ENCODE peak calls at places on chromosomes 4 and X, in six cellular contexts. L, C, M, Y, S and Q are unnamed samples.

GRCh38 chrX:77009691-77010090 is 437.5 kb upstream of the FGF16 start:
- DNase-seq in S (no peak), L (no peak), Y (no peak), M (no peak), C (no peak), Q (no peak)

GRCh38 chr4:14225683-14226207 is 598.2 kb upstream of the BOD1L1 start:
- DNase-seq in L (no peak), M (no peak), S (no peak), Y (no peak), C (no peak), Q (no peak)

GRCh38 chr4:85423414-85423813 is 51.5 kb upstream of the ARHGAP24 start:
- DNase-seq in Y (no peak), S (no peak), M (no peak), C (no peak), L (no peak), Q (no peak)

GRCh38 chrX:23118163-23118562 is 118.4 kb downstream of the DDX53 start:
- DNase-seq in Y (no peak), L (no peak), C (no peak), S (no peak), M (no peak), Q (no peak)

GRCh38 chrX:15242899-15243555 is 26.9 kb downstream of the ASB9 start:
- DNase-seq in L (no peak), Y (peak), M (peak), C (peak), S (no peak), Q (peak)

GRCh38 chrX:128365523-128365922 is 313.3 kb upstream of the ACTRT1 start:
- DNase-seq in S (no peak), L (no peak), M (no peak), Y (no peak), C (no peak), Q (no peak)

GRCh38 chr4:152992027-152992426 is 55.9 kb downstream of the FHDC1 start:
- DNase-seq in Y (no peak), M (no peak), S (no peak), L (no peak), C (no peak), Q (no peak)

GRCh38 chrX:137565921-137566745 is at the start of gene ZIC3:
- DNase-seq in Y (peak), C (no peak), L (peak), S (no peak), M (no peak), Q (peak)

GRCh38 chr4:158649111-158649680 is 22.5 kb downstream of the C4orf46 start:
- DNase-seq in L (no peak), M (no peak), Y (no peak), C (no peak), S (no peak), Q (no peak)

GRCh38 chr4:187077749-187078148 is 354.1 kb upstream of the FAT1 start:
- DNase-seq in S (no peak), C (no peak), Y (no peak), L (no peak), M (no peak), Q (no peak)

GRCh38 chrX:137988470-137988869 is 422.5 kb downstream of the ZIC3 start:
- DNase-seq in S (no peak), L (no peak), Y (no peak), C (no peak), M (no peak), Q (no peak)

GRCh38 chr4:70915048-70915815 is 13.1 kb downstream of the MOB1B start:
- DNase-seq in Y (no peak), L (no peak), C (no peak), S (no peak), M (no peak), Q (no peak)

GRCh38 chr4:53633608-53634007 is 42.3 kb upstream of the LNX1 start:
- DNase-seq in S (peak), Y (no peak), L (no peak), C (no peak), M (no peak), Q (no peak)

GRCh38 chr4:113837397-113837796 is 75.9 kb upstream of the CAMK2D start:
- DNase-seq in M (no peak), Y (no peak), L (no peak), S (no peak), C (peak), Q (no peak)

GRCh38 chr4:177380730-177381287 is 61.4 kb downstream of the AGA start:
- DNase-seq in L (peak), S (no peak), C (peak), Y (no peak), M (no peak), Q (no peak)

GRCh38 chr4:205097-205756 is 80.9 kb downstream of the ZNF718 start:
- DNase-seq in Y (no peak), L (no peak), C (no peak), M (no peak), S (no peak), Q (no peak)

GRCh38 chr4:126603210-126603609 is 1029.5 kb upstream of the INTU start:
- DNase-seq in C (no peak), Y (no peak), L (no peak), S (no peak), M (no peak), Q (no peak)

GRCh38 chr4:101205878-101206277 is 141.4 kb downstream of the PPP3CA start:
- DNase-seq in S (no peak), M (no peak), Y (no peak), L (no peak), C (no peak), Q (no peak)

GRCh38 chr4:56410247-56410646 is 23.0 kb upstream of the AASDH start:
- DNase-seq in Y (no peak), C (peak), M (no peak), L (peak), S (peak), Q (no peak)

GRCh38 chr4:67436742-67437141 is 108.6 kb downstream of the CENPC start:
- DNase-seq in Y (no peak), C (no peak), S (no peak), M (no peak), L (no peak), Q (no peak)

GRCh38 chr4:139786494-139787354 is 121.1 kb downstream of the MGST2 start:
- DNase-seq in C (no peak), Y (no peak), S (no peak), M (no peak), L (no peak), Q (peak)

GRCh38 chr4:95362906-95363578 is 185.7 kb downstream of the UNC5C start:
- DNase-seq in M (no peak), L (peak), S (peak), C (no peak), Y (peak), Q (peak)

GRCh38 chr4:152983221-152983620 is 47.1 kb downstream of the FHDC1 start:
- DNase-seq in L (peak), Y (peak), S (no peak), C (no peak), M (no peak), Q (no peak)

GRCh38 chr4:161656525-161656924 is 507.3 kb downstream of the FSTL5 start:
- DNase-seq in M (no peak), Y (no peak), S (no peak), C (no peak), L (no peak), Q (no peak)

GRCh38 chr4:110164856-110165255 is 33.6 kb downstream of the ELOVL6 start:
- DNase-seq in S (no peak), Y (no peak), M (no peak), C (no peak), L (no peak), Q (no peak)

GRCh38 chrX:118226060-118226428 is 109.4 kb upstream of the KLHL13 start:
- DNase-seq in C (peak), L (no peak), Y (no peak), M (no peak), S (no peak), Q (no peak)

GRCh38 chrX:21655901-21656586 is 2.1 kb downstream of the KLHL34 start:
- DNase-seq in Y (no peak), M (no peak), C (no peak), L (no peak), S (no peak), Q (no peak)

GRCh38 chrX:136251042-136251991 is at the start of gene MAP7D3:
- DNase-seq in S (peak), M (peak), Y (peak), L (peak), C (peak), Q (peak)

GRCh38 chr4:146661368-146661767 is 22.7 kb downstream of the POU4F2 start:
- DNase-seq in M (no peak), L (no peak), S (no peak), C (no peak), Y (no peak), Q (no peak)

GRCh38 chrX:68934421-68934820 is 105.6 kb downstream of the EFNB1 start:
- DNase-seq in Y (no peak), C (no peak), S (no peak), L (no peak), M (no peak), Q (no peak)

GRCh38 chr4:144399927-144400326 is 246.0 kb upstream of the HHIP start:
- DNase-seq in M (no peak), C (peak), Y (no peak), L (no peak), S (no peak), Q (no peak)

GRCh38 chr4:85603437-85604336 is 128.7 kb downstream of the ARHGAP24 start:
- DNase-seq in M (no peak), S (no peak), L (no peak), Y (no peak), C (no peak), Q (no peak)

GRCh38 chr4:150960818-150961217 is 54.3 kb downstream of the LRBA start:
- DNase-seq in M (no peak), S (no peak), L (peak), Y (no peak), C (peak), Q (peak)

GRCh38 chr4:95155759-95156451 is 392.9 kb downstream of the UNC5C start:
- DNase-seq in C (peak), S (no peak), M (no peak), L (no peak), Y (no peak), Q (no peak)

GRCh38 chrX:53587795-53588194 is 98.7 kb downstream of the HUWE1 start:
- DNase-seq in Y (no peak), C (no peak), L (no peak), S (no peak), M (no peak), Q (no peak)

GRCh38 chr4:153676491-153676890 is 7.6 kb upstream of the TLR2 start:
- DNase-seq in S (no peak), L (no peak), C (no peak), Y (no peak), M (no peak), Q (no peak)

DNA sequence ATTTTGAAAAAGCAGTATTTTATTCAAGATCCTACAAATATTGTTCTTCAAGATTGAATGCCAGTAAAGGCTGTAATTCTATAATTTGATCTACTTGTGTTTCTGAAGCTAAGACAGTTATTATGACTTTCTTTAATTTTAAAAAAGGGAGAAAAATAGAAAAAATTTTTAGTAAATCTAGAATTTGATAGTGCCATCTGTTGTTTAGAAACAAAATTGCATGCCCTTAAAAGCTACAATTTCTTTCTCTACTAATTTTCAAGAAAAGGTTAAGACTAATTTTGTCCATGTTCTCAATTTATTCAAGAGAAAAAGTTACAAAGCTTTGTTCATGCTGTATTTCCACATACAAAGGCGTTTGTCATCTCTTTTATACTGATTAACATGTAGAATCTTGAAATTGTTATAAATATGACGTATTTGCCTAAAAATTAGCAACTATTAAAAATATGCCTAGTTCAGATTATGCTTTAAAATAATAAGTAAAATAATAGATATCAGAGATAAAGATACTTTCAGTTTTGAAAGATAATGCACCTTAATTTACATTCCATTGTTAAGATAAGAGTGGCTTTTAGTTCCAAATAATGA is 25.6 kb upstream of the MMRN1 start:
- DNase-seq in L (no peak), Y (no peak), C (no peak), M (no peak), S (no peak), Q (no peak)
- TF ChIP-seq CTCF in L (peak), Y (peak), C (no peak), M (peak), S (no peak), Q (peak)

GRCh38 chrX:39052751-39053150 is 251.5 kb downstream of the MID1IP1 start:
- DNase-seq in C (no peak), L (no peak), M (no peak), S (no peak), Y (no peak), Q (no peak)

GRCh38 chrX:39049975-39050374 is 248.7 kb downstream of the MID1IP1 start:
- DNase-seq in L (no peak), M (no peak), S (no peak), Y (no peak), C (no peak), Q (no peak)

GRCh38 chrX:39047174-39047573 is 245.9 kb downstream of the MID1IP1 start:
- DNase-seq in Y (no peak), L (no peak), C (no peak), M (no peak), S (no peak), Q (no peak)

GRCh38 chrX:39050427-39050826 is 249.2 kb downstream of the MID1IP1 start:
- DNase-seq in S (no peak), C (no peak), M (no peak), L (no peak), Y (no peak), Q (no peak)
- TF ChIP-seq CTCF in S (no peak), C (no peak), M (no peak), L (no peak), Y (no peak), Q (no peak)

GRCh38 chr4:25860586-25861421 is 2.0 kb downstream of the SEL1L3 start:
- DNase-seq in Y (no peak), S (no peak), M (no peak), C (no peak), L (no peak), Q (no peak)
- TF ChIP-seq CTCF in Y (no peak), S (no peak), M (no peak), C (no peak), L (no peak), Q (no peak)

GRCh38 chr4:5923306-5923830 is 30.5 kb upstream of the CRMP1 start:
- DNase-seq in M (no peak), Y (no peak), S (no peak), C (no peak), L (no peak), Q (no peak)
- TF ChIP-seq CTCF in M (no peak), Y (no peak), S (no peak), C (no peak), L (no peak), Q (no peak)

DNA sequence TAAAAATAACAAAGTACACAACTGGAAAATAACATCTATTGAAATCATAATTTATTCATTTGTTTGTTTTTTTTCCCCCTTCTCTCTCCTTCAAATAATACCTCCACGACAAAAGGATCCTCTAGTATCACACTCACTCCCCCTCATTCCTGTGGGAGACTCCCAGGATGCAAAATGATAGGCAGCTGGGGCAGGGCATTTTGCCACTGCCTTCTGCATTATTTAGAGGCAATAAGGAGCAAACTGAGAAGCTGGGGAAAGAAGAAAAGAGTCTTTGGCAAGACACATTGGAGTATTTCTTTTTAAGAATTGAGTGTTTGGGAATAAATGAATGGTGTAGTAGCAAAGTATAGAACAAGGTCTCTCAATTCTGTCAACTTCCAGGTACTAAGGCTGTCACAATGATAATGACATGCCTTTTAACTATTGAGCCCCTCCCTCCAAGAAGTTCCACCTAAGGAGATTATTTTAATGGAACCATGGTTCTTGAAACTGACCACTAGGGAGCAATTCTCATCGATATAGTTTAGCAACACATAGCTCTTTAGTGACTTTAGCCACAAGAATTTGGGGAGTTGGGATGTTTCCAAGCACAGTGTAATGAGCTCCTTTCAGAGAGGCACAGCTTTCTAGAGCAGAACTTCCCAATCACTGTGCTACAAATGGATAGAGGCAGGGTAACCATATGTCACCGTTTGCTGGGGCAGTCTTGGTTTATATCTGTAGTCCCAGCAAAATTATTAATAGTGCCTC is 303.3 kb downstream of the FRMPD4 start:
- DNase-seq in C (no peak), M (no peak), L (no peak), Y (no peak), S (no peak), Q (no peak)
- TF ChIP-seq CTCF in C (no peak), M (no peak), L (no peak), Y (no peak), S (no peak), Q (no peak)

GRCh38 chrX:87661761-87662160 is 144.2 kb downstream of the KLHL4 start:
- DNase-seq in L (no peak), S (no peak), Y (no peak), C (no peak), M (no peak), Q (no peak)

GRCh38 chrX:87663421-87663820 is 145.8 kb downstream of the KLHL4 start:
- DNase-seq in C (no peak), M (no peak), L (no peak), S (no peak), Y (no peak), Q (no peak)

DNA sequence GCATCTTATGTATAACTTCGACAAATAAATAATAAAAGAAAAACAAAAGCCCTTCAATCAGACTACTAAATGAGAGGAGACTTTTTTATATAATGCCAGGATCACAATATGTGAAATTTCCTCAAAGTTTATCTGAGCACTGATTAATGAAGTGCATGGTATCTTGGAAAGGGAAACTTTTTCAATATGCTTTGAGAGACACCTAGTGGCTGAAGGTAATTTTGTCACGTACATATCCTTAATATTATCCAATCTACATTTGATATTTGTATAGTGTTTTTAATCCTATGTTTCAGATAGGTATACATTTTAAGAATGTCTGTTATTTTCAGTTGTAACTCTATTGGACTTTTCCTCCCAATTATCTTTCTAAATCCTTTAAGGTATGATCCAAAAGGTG is 146.8 kb downstream of the KLHL4 start:
- DNase-seq in S (no peak), Y (no peak), L (no peak), C (peak), M (no peak), Q (no peak)
- TF ChIP-seq CTCF in S (no peak), Y (peak), L (peak), C (peak), M (no peak), Q (peak)

DNA sequence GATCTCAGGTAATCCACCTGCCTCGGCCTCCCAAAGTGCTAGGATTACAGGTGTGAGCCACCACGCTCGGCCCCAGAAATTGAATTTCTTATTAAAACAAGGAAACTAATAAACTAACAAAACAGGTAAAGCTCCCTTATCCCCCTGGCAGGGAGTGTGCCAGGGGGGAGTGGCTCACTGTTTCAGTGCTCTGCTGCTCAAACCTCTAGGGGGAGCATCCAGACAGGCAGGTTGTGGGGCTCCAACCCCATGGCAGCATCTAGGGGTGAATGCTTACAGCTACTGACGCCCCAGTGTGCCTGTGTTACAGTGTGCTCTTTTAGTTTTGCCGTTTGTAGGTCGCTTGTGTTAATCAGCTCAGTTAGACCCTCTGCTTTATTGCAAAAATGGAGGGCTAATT is 605.0 kb downstream of the GABRG1 start:
- DNase-seq in S (no peak), M (no peak), Y (no peak), L (peak), C (no peak), Q (no peak)
- TF ChIP-seq CTCF in S (no peak), M (no peak), Y (no peak), L (peak), C (no peak), Q (no peak)